ENCODE peak calls at places on chromosomes 7 and 10, in nine cellular contexts. Y, D, F, X, J, B, S, V and T are unnamed samples.

GRCh38 chr7:132337450-132338080 is 238.7 kb downstream of the PLXNA4 start:
- DNase-seq in Y (no peak), D (no peak), F (no peak), X (no peak), J (no peak), B (no peak), S (no peak), V (no peak), T (no peak)

GRCh38 chr10:49817845-49818244 is 55.7 kb upstream of the OGDHL start:
- DNase-seq in Y (no peak), D (no peak), F (no peak), X (no peak), J (no peak), B (peak), S (no peak), V (no peak), T (no peak)

GRCh38 chr10:109343293-109343692 is 580.0 kb downstream of the XPNPEP1 start:
- DNase-seq in Y (no peak), D (no peak), F (no peak), X (no peak), J (peak), B (no peak), S (no peak), V (no peak), T (no peak)

GRCh38 chr10:48879476-48879875 is 60.2 kb downstream of the LRRC18 start:
- DNase-seq in Y (no peak), D (no peak), F (no peak), X (no peak), J (no peak), B (no peak), S (no peak), V (no peak), T (no peak)

GRCh38 chr7:111089822-111090426 is 1.0 kb upstream of the LRRN3 start:
- DNase-seq in Y (no peak), D (no peak), F (no peak), X (peak), J (peak), B (no peak), S (no peak), V (peak), T (peak)

GRCh38 chr7:27364344-27364758 is 121.7 kb downstream of the EVX1 start:
- DNase-seq in Y (peak), D (peak), F (peak), X (no peak), J (peak), B (peak), S (peak), V (peak), T (no peak)

GRCh38 chr7:125857606-125858005 is 928.0 kb upstream of the POT1 start:
- DNase-seq in Y (no peak), D (no peak), F (no peak), X (no peak), J (no peak), B (no peak), S (no peak), V (no peak), T (no peak)

GRCh38 chr10:26296351-26296750 is 79.8 kb downstream of the GAD2 start:
- DNase-seq in Y (no peak), D (no peak), F (no peak), X (no peak), J (no peak), B (no peak), S (no peak), V (no peak), T (no peak)

GRCh38 chr10:87634311-87634710 is 25.4 kb upstream of the PAPSS2 start:
- DNase-seq in Y (no peak), D (no peak), F (no peak), X (no peak), J (peak), B (no peak), S (no peak), V (no peak), T (no peak)

GRCh38 chr7:22589641-22590141 is 89.7 kb upstream of the STEAP1B start:
- DNase-seq in Y (peak), D (peak), F (no peak), X (no peak), J (peak), B (peak), S (no peak), V (no peak), T (no peak)

GRCh38 chr10:1425886-1426285 is 311.4 kb downstream of the ADARB2 start:
- DNase-seq in Y (no peak), D (no peak), F (no peak), X (no peak), J (no peak), B (no peak), S (no peak), V (no peak), T (no peak)

GRCh38 chr7:2645274-2645868 is 13.6 kb downstream of the TTYH3 start:
- DNase-seq in Y (no peak), D (no peak), F (no peak), X (no peak), J (no peak), B (no peak), S (no peak), V (peak), T (no peak)

GRCh38 chr7:2612445-2613112 is 19.2 kb upstream of the TTYH3 start:
- DNase-seq in Y (no peak), D (no peak), F (no peak), X (no peak), J (no peak), B (no peak), S (peak), V (no peak), T (peak)

GRCh38 chr10:86798030-86798429 is 41.6 kb downstream of the BMPR1A start:
- DNase-seq in Y (no peak), D (no peak), F (no peak), X (no peak), J (no peak), B (no peak), S (no peak), V (no peak), T (no peak)

GRCh38 chr7:143375298-143376034 is 5.7 kb upstream of the ZYX start:
- DNase-seq in Y (no peak), D (no peak), F (no peak), X (no peak), J (no peak), B (no peak), S (no peak), V (peak), T (no peak)

GRCh38 chr7:2805213-2806003 is 38.7 kb downstream of the GNA12 start:
- DNase-seq in Y (no peak), D (no peak), F (no peak), X (peak), J (no peak), B (no peak), S (peak), V (no peak), T (peak)

GRCh38 chr10:109866995-109867635 is 56.2 kb downstream of the XPNPEP1 start:
- DNase-seq in Y (no peak), D (no peak), F (no peak), X (no peak), J (peak), B (no peak), S (no peak), V (no peak), T (no peak)

GRCh38 chr7:138204285-138204988 is 128.2 kb downstream of the AKR1D1 start:
- DNase-seq in Y (no peak), D (no peak), F (no peak), X (no peak), J (no peak), B (no peak), S (no peak), V (no peak), T (no peak)

GRCh38 chr10:119306514-119306951 is 99.2 kb downstream of the GRK5 start:
- DNase-seq in Y (no peak), D (no peak), F (no peak), X (no peak), J (no peak), B (no peak), S (peak), V (peak), T (no peak)

GRCh38 chr10:93701903-93702277 is 502 bp downstream of the FRA10AC1 start:
- DNase-seq in Y (no peak), D (no peak), F (peak), X (peak), J (peak), B (no peak), S (no peak), V (peak), T (peak)

GRCh38 chr7:108660465-108660864 is 90.8 kb downstream of the DNAJB9 start:
- DNase-seq in Y (no peak), D (no peak), F (no peak), X (no peak), J (peak), B (no peak), S (no peak), V (peak), T (peak)

GRCh38 chr10:30026578-30026977 is 32.8 kb downstream of the JCAD start:
- DNase-seq in Y (no peak), D (no peak), F (no peak), X (no peak), J (no peak), B (no peak), S (no peak), V (peak), T (no peak)

GRCh38 chr10:129626801-129627434 is 159.9 kb downstream of the MGMT start:
- DNase-seq in Y (no peak), D (no peak), F (no peak), X (no peak), J (peak), B (no peak), S (no peak), V (no peak), T (no peak)

GRCh38 chr7:124652237-124652636 is 113.4 kb downstream of the GPR37 start:
- DNase-seq in Y (no peak), D (no peak), F (no peak), X (no peak), J (peak), B (no peak), S (no peak), V (no peak), T (no peak)

GRCh38 chr7:33050425-33051318 is 11.9 kb downstream of the NT5C3A start:
- DNase-seq in Y (no peak), D (no peak), F (peak), X (peak), J (peak), B (no peak), S (no peak), V (peak), T (peak)

GRCh38 chr10:119333146-119333792 is 125.9 kb downstream of the GRK5 start:
- DNase-seq in Y (no peak), D (no peak), F (no peak), X (no peak), J (peak), B (no peak), S (no peak), V (peak), T (no peak)

GRCh38 chr10:109282510-109282909 is 640.8 kb downstream of the XPNPEP1 start:
- DNase-seq in Y (no peak), D (no peak), F (no peak), X (no peak), J (peak), B (no peak), S (no peak), V (no peak), T (no peak)

GRCh38 chr10:128629111-128630096 is 503.2 kb upstream of the MKI67 start:
- DNase-seq in Y (no peak), D (no peak), F (no peak), X (peak), J (no peak), B (no peak), S (peak), V (no peak), T (no peak)

GRCh38 chr7:133365892-133366291 is 113.0 kb downstream of the EXOC4 start:
- DNase-seq in Y (no peak), D (no peak), F (no peak), X (no peak), J (peak), B (no peak), S (no peak), V (no peak), T (no peak)

GRCh38 chr10:34612446-34612845 is 202.7 kb downstream of the PARD3 start:
- DNase-seq in Y (no peak), D (no peak), F (no peak), X (no peak), J (no peak), B (no peak), S (no peak), V (no peak), T (no peak)

GRCh38 chr7:159030490-159031134 is 114.1 kb downstream of the VIPR2 start:
- DNase-seq in Y (peak), D (peak), F (no peak), X (peak), J (no peak), B (peak), S (peak), V (peak), T (peak)

GRCh38 chr7:114590298-114590697 is 175.7 kb downstream of the FOXP2 start:
- DNase-seq in Y (no peak), D (no peak), F (no peak), X (no peak), J (no peak), B (no peak), S (no peak), V (no peak), T (no peak)

GRCh38 chr10:50807851-50808776 is 68.4 kb downstream of the ASAH2B start:
- DNase-seq in Y (no peak), D (no peak), F (no peak), X (peak), J (peak), B (peak), S (no peak), V (no peak), T (no peak)

GRCh38 chr10:97977673-97978072 is 52.7 kb downstream of the CRTAC1 start:
- DNase-seq in Y (no peak), D (no peak), F (no peak), X (no peak), J (no peak), B (no peak), S (no peak), V (no peak), T (no peak)

GRCh38 chr7:112951070-112951469 is 135.6 kb downstream of the GPR85 start:
- DNase-seq in Y (peak), D (no peak), F (no peak), X (no peak), J (no peak), B (no peak), S (no peak), V (no peak), T (no peak)

GRCh38 chr10:73593110-73593509 is 2.0 kb upstream of the USP54 start:
- DNase-seq in Y (no peak), D (no peak), F (no peak), X (no peak), J (no peak), B (no peak), S (no peak), V (no peak), T (no peak)

GRCh38 chr10:73590881-73591577 is at the start of gene USP54:
- DNase-seq in Y (no peak), D (no peak), F (no peak), X (peak), J (peak), B (no peak), S (no peak), V (peak), T (no peak)

GRCh38 chr10:73591578-73591902 is 398 bp upstream of the USP54 start:
- DNase-seq in Y (no peak), D (no peak), F (no peak), X (peak), J (no peak), B (no peak), S (no peak), V (no peak), T (no peak)

GRCh38 chr10:73593812-73594211 is 2.7 kb upstream of the USP54 start:
- DNase-seq in Y (no peak), D (no peak), F (no peak), X (no peak), J (no peak), B (no peak), S (no peak), V (no peak), T (no peak)

DNA sequence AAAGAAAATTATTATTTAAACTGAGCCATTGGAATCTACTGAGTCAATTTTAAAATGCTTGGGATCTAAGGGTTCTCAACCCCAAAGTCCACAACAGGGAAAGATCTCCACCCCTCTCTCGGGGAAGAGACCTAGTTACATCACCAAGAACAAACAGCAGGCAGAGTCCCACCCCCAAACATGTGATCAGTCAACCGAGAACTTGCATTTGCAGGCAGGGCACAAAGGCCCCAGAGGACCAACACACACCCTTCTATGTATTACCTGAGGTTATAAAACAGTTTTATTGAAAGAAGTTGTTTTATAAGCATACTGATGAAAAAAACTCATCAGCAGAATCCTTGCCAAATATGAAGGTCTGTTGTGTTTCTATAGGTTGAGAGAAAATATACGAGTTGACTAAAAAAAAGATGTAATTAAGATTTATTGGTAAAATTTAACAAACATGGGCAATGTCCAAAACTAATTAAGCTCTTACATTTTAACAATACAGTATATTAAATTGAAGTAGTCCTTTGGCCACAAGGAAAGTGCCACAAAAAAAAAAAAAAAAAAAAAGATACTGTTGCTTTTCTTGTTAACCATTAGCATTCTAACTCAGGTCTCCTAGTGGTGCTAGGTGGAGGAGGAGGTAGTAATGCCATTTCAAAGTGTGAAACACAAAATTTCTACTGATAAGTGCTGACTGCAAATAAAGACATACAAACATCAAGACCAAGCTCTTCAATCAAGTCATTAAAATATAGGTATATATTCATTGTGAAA is 975 bp upstream of the USP54 start:
- DNase-seq in Y (peak), D (peak), F (peak), X (peak), J (no peak), B (peak), S (peak), V (peak), T (peak)
- TF ChIP-seq POLR2A in Y (no peak), D (peak), F (peak), X (no peak), J (no peak), B (no peak), S (no peak), V (no peak), T (no peak)

DNA sequence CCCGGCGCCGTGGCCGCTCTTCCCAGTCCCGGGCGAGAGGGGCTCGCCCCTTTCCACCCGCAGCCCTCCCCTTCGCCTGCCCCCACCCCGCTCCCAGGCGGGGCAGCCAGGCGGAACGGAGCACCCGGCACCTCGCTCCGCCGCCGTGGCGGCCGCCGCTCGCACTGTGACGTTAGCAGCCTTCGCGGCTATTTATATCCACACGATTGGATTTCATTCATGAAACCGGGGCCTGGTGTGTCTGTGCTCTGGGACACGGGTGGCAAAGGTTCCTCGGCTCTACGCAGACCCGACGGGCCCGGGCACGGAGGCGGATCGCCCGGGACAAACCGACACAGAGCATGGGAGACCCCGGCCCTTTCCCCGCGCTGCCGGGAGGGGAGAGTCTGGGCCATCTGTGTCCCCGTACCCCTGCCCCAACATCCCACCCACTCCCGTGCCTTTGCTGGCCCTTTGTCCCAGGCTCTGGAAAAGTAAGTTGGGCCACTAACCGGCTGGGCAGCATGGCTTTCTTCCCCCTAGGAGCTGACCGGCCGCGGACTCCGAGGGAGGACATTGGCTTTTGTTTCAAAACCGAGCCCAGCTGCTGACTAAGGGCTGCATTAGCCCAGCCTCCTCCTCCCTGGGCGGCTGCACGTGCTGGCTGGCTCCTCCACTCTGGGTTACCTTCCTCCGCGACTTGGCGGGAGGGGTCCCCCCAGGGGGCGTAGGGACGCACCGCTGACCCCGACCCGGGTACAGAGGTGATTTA is at the start of gene RHOBTB1:
- DNase-seq in Y (peak), D (peak), F (peak), X (peak), J (peak), B (peak), S (peak), V (no peak), T (peak)
- TF ChIP-seq POLR2A in Y (peak), D (peak), F (peak), X (peak), J (peak), B (peak), S (no peak), V (no peak), T (no peak)

GRCh38 chr10:79445708-79446450 is 455 bp upstream of the ZCCHC24 start:
- DNase-seq in Y (peak), D (peak), F (peak), X (peak), J (peak), B (peak), S (peak), V (peak), T (peak)

GRCh38 chr10:79444243-79445119 is 943 bp downstream of the ZCCHC24 start:
- DNase-seq in Y (peak), D (peak), F (peak), X (no peak), J (peak), B (peak), S (peak), V (peak), T (peak)

GRCh38 chr10:79446451-79447020 is 1.1 kb upstream of the ZCCHC24 start:
- DNase-seq in Y (peak), D (peak), F (peak), X (no peak), J (no peak), B (peak), S (peak), V (no peak), T (peak)

GRCh38 chr10:79443338-79444242 is 1.8 kb downstream of the ZCCHC24 start:
- DNase-seq in Y (no peak), D (no peak), F (peak), X (no peak), J (peak), B (no peak), S (no peak), V (peak), T (peak)

DNA sequence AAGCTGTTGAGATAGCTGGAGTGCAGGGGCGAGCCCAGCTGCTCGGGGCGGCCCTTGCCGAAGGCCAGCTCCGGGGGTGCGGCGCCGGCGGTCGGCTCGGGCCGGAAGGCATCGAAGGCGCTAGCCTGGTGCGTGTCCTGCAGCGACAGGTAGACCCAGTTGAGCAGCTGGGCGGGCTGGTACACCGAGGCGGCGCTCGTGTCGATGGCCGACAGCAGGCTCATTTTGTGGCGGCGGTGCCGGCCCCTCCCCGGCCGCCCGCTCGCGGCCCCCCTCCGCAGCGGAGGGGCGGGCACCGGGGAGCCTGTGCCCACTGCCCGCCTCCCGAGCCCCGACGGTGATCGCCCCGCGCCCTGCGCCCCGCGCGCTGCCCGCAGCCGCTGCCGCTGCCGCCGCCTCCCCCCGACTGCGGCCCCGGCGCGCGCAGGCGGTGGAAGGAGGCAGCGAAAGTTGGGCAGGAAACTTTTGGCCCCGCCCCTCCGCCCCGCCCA is at the start of gene ZCCHC24:
- DNase-seq in Y (no peak), D (peak), F (no peak), X (no peak), J (no peak), B (no peak), S (peak), V (peak), T (peak)
- TF ChIP-seq POLR2A in Y (no peak), D (peak), F (peak), X (peak), J (peak), B (peak), S (no peak), V (peak), T (peak)

GRCh38 chr10:73965890-73966768 is 31.8 kb upstream of the VCL start:
- DNase-seq in Y (peak), D (peak), F (peak), X (peak), J (peak), B (peak), S (peak), V (no peak), T (no peak)
- TF ChIP-seq POLR2A in Y (peak), D (peak), F (no peak), X (no peak), J (no peak), B (no peak), S (no peak), V (no peak), T (no peak)